ENCODE peak calls at places on chromosomes 4 and X, in seven cellular contexts. L is tibial artery; A is astrocyte of the spinal cord; Q is germinal center; W is NB4; E is lung; J is activated CD4-positive, alpha-beta T cell treated with anti-CD3 and anti-CD28 coated beads, Interleukin-2, amount 50 U/mL, for 48 hours. B is an unnamed sample.

GRCh38 chr4:15729910-15730533 is 27.2 kb downstream of the BST1 start:
- DNase-seq in J (no peak), A (peak), Q (peak), L (no peak), E (no peak), W (peak), B (peak)

GRCh38 chr4:12041828-12042227 is 613.1 kb upstream of the HS3ST1 start:
- DNase-seq in E (no peak), W (peak), L (no peak), A (no peak), J (no peak), Q (no peak), B (peak)

GRCh38 chrX:41553688-41554087 is 106.5 kb downstream of the NYX start:
- DNase-seq in E (no peak), W (no peak), A (peak), Q (no peak), J (no peak), L (no peak), B (no peak)

GRCh38 chr4:151659631-151660030 is 101.2 kb downstream of the GATB start:
- DNase-seq in L (peak), E (no peak), W (no peak), Q (no peak), A (peak), J (no peak), B (no peak)

GRCh38 chrX:80808854-80809493 is 703 bp downstream of the BRWD3 start:
- DNase-seq in J (peak), A (peak), E (no peak), Q (no peak), W (peak), L (peak), B (no peak)

GRCh38 chr4:40749717-40750460 is at the start of gene NSUN7:
- DNase-seq in Q (peak), A (peak), W (peak), L (no peak), E (peak), J (peak), B (peak)

GRCh38 chrX:121000589-121000988 is 15.0 kb upstream of the CT47A1 start:
- DNase-seq in W (peak), E (no peak), A (peak), L (no peak), Q (no peak), J (no peak), B (no peak)

GRCh38 chr4:107862658-107863057 is 37.9 kb downstream of the SGMS2 start:
- DNase-seq in E (peak), W (no peak), J (peak), A (peak), Q (no peak), L (peak), B (no peak)

GRCh38 chrX:134396174-134396573 is 63.8 kb upstream of the HPRT1 start:
- DNase-seq in J (no peak), A (no peak), Q (no peak), L (no peak), W (peak), E (no peak), B (peak)

GRCh38 chrX:149628280-149628679 is 3.3 kb downstream of the TMEM185A start:
- DNase-seq in L (no peak), A (no peak), W (no peak), J (no peak), Q (no peak), E (no peak), B (no peak)

GRCh38 chr4:110055014-110055768 is 142.5 kb downstream of the EGF start:
- DNase-seq in E (no peak), L (no peak), W (no peak), Q (no peak), J (no peak), A (no peak), B (peak)

GRCh38 chrX:136219893-136220292 is 31.3 kb downstream of the MAP7D3 start:
- DNase-seq in A (no peak), Q (no peak), E (no peak), L (no peak), J (no peak), W (no peak), B (no peak)

GRCh38 chrX:7110821-7111276 is 36.7 kb upstream of the STS start:
- DNase-seq in E (no peak), Q (no peak), W (peak), J (no peak), A (no peak), L (no peak), B (no peak)

GRCh38 chr4:38925492-38926418 is 58.1 kb downstream of the FAM114A1 start:
- DNase-seq in E (no peak), L (no peak), J (no peak), A (no peak), W (no peak), Q (no peak), B (no peak)

GRCh38 chr4:34935739-34936138 is 1308.6 kb downstream of the ARAP2 start:
- DNase-seq in Q (no peak), W (no peak), E (no peak), A (no peak), J (no peak), L (no peak), B (no peak)

GRCh38 chr4:3613980-3614730 is 81.9 kb upstream of the LRPAP1 start:
- DNase-seq in L (no peak), E (no peak), A (no peak), W (no peak), J (no peak), Q (no peak), B (peak)

GRCh38 chr4:100175853-100176252 is 14.4 kb downstream of the DDIT4L start:
- DNase-seq in Q (no peak), W (no peak), J (no peak), L (no peak), A (no peak), E (no peak), B (no peak)

GRCh38 chr4:835148-836002 is 9.4 kb upstream of the CPLX1 start:
- DNase-seq in A (no peak), Q (no peak), L (no peak), W (no peak), E (no peak), J (no peak), B (no peak)

GRCh38 chr4:5051692-5052423 is 578 bp downstream of the STK32B start:
- DNase-seq in A (no peak), J (no peak), W (peak), E (no peak), L (peak), Q (no peak), B (peak)

GRCh38 chr4:38122060-38122459 is 161.9 kb downstream of the PTTG2 start:
- DNase-seq in L (no peak), J (no peak), E (no peak), Q (no peak), A (no peak), W (no peak), B (no peak)

GRCh38 chr4:8846864-8847263 is 24.8 kb downstream of the HMX1 start:
- DNase-seq in L (peak), J (no peak), Q (no peak), W (no peak), E (no peak), A (no peak), B (no peak)

GRCh38 chrX:11566158-11566557 is 99.6 kb downstream of the ARHGAP6 start:
- DNase-seq in L (no peak), Q (no peak), A (no peak), J (no peak), W (no peak), E (no peak), B (peak)